ENCODE peak calls at places on chromosomes 7 and 10, in nine cellular contexts. L is GM12865; A is RWPE1; G is non-pigmented ciliary epithelial cell; T is H7; W is activated CD8-positive, alpha-beta memory T cell treated with anti-CD3 and anti-CD28 coated beads, Interleukin-2, amount 50 U/mL, for 48 hours; I is hippocampal formation; R is HFFc6; P is NCI-H1930. D is an unnamed sample.

GRCh38 chr10:128631801-128632241 is 505.6 kb upstream of the MKI67 start:
- DNase-seq in L (peak), A (no peak), G (no peak), T (peak), W (no peak), I (peak), R (no peak), P (no peak), D (peak)

GRCh38 chr7:142168746-142169145 is 57.2 kb downstream of the MGAM2 start:
- DNase-seq in L (no peak), A (no peak), G (no peak), T (no peak), W (no peak), I (no peak), R (no peak), P (no peak), D (peak)

GRCh38 chr7:106056513-106057203 is 55.5 kb downstream of the SYPL1 start:
- DNase-seq in L (peak), A (peak), G (no peak), T (peak), W (peak), I (peak), R (peak), P (peak), D (peak)

GRCh38 chr10:125192005-125192404 is 31.6 kb upstream of the CTBP2 start:
- DNase-seq in L (no peak), A (no peak), G (no peak), T (no peak), W (no peak), I (no peak), R (no peak), P (no peak), D (no peak)

GRCh38 chr7:64639267-64640001 is 26.5 kb upstream of the ZNF107 start:
- DNase-seq in L (no peak), A (no peak), G (no peak), T (no peak), W (no peak), I (no peak), R (no peak), P (no peak), D (no peak)

GRCh38 chr10:96255569-96256335 is 15.6 kb downstream of the BLNK start:
- DNase-seq in L (no peak), A (no peak), G (no peak), T (no peak), W (no peak), I (no peak), R (no peak), P (no peak), D (no peak)

GRCh38 chr7:151424799-151425198 is 15.0 kb upstream of the WDR86 start:
- DNase-seq in L (no peak), A (no peak), G (no peak), T (no peak), W (no peak), I (no peak), R (no peak), P (no peak), D (no peak)

GRCh38 chr7:154929006-154929726 is 73.8 kb downstream of the PAXIP1 start:
- DNase-seq in L (peak), A (no peak), G (no peak), T (no peak), W (no peak), I (no peak), R (no peak), P (no peak), D (no peak)

GRCh38 chr7:100430450-100431285 is 1.0 kb downstream of the MEPCE start:
- DNase-seq in L (no peak), A (peak), G (no peak), T (peak), W (no peak), I (no peak), R (no peak), P (no peak), D (peak)

D was measured in RKO.